ENCODE peak calls at places on chromosomes 5 and 9, in six cellular contexts. One of them, this sample, is unnamed.

GRCh38 chr9:115847245-115847644 is 306.3 kb upstream of the PAPPA start:
- DNase-seq in SK-MEL-5: no peak
- DNase-seq in EL: peak
- DNase-seq in posterior vena cava: no peak
- DNase-seq in M059J: peak
- DNase-seq in stimulated activated CD4-positive, alpha-beta T cell treated with anti-CD3 and anti-CD28 coated beads, TNF-alpha, amount 100 ng/mL, for 24 hours: no peak
- DNase-seq in this sample: no peak

GRCh38 chr5:142671801-142672200 is 14.1 kb downstream of the FGF1 start:
- DNase-seq in M059J: peak
- DNase-seq in SK-MEL-5: no peak
- DNase-seq in EL: peak
- DNase-seq in stimulated activated CD4-positive, alpha-beta T cell treated with anti-CD3 and anti-CD28 coated beads, TNF-alpha, amount 100 ng/mL, for 24 hours: no peak
- DNase-seq in posterior vena cava: no peak
- DNase-seq in this sample: no peak

GRCh38 chr5:4766101-4766500 is 374.0 kb upstream of the ADAMTS16 start:
- DNase-seq in EL: no peak
- DNase-seq in posterior vena cava: no peak
- DNase-seq in SK-MEL-5: no peak
- DNase-seq in M059J: no peak
- DNase-seq in stimulated activated CD4-positive, alpha-beta T cell treated with anti-CD3 and anti-CD28 coated beads, TNF-alpha, amount 100 ng/mL, for 24 hours: no peak
- DNase-seq in this sample: no peak

GRCh38 chr5:152374711-152375275 is 30.3 kb downstream of the NMUR2 start:
- DNase-seq in SK-MEL-5: peak
- DNase-seq in posterior vena cava: no peak
- DNase-seq in M059J: no peak
- DNase-seq in stimulated activated CD4-positive, alpha-beta T cell treated with anti-CD3 and anti-CD28 coated beads, TNF-alpha, amount 100 ng/mL, for 24 hours: no peak
- DNase-seq in EL: no peak
- DNase-seq in this sample: no peak

GRCh38 chr5:1971944-1972343 is 89.2 kb upstream of the IRX4 start:
- DNase-seq in EL: no peak
- DNase-seq in stimulated activated CD4-positive, alpha-beta T cell treated with anti-CD3 and anti-CD28 coated beads, TNF-alpha, amount 100 ng/mL, for 24 hours: no peak
- DNase-seq in posterior vena cava: no peak
- DNase-seq in SK-MEL-5: no peak
- DNase-seq in M059J: no peak
- DNase-seq in this sample: no peak

GRCh38 chr5:13976867-13977479 is 32.5 kb upstream of the DNAH5 start:
- DNase-seq in posterior vena cava: no peak
- DNase-seq in stimulated activated CD4-positive, alpha-beta T cell treated with anti-CD3 and anti-CD28 coated beads, TNF-alpha, amount 100 ng/mL, for 24 hours: no peak
- DNase-seq in EL: peak
- DNase-seq in SK-MEL-5: peak
- DNase-seq in M059J: peak
- DNase-seq in this sample: no peak

GRCh38 chr9:135146766-135147472 is 59.5 kb downstream of the OLFM1 start:
- DNase-seq in M059J: no peak
- DNase-seq in posterior vena cava: no peak
- DNase-seq in stimulated activated CD4-positive, alpha-beta T cell treated with anti-CD3 and anti-CD28 coated beads, TNF-alpha, amount 100 ng/mL, for 24 hours: no peak
- DNase-seq in SK-MEL-5: no peak
- DNase-seq in EL: no peak
- DNase-seq in this sample: no peak

GRCh38 chr5:130875673-130876072 is 289.4 kb downstream of the HINT1 start:
- DNase-seq in posterior vena cava: no peak
- DNase-seq in SK-MEL-5: no peak
- DNase-seq in M059J: no peak
- DNase-seq in EL: no peak
- DNase-seq in stimulated activated CD4-positive, alpha-beta T cell treated with anti-CD3 and anti-CD28 coated beads, TNF-alpha, amount 100 ng/mL, for 24 hours: no peak
- DNase-seq in this sample: no peak

GRCh38 chr9:69877852-69878507 is 57.4 kb downstream of the CFAP95 start:
- DNase-seq in posterior vena cava: no peak
- DNase-seq in stimulated activated CD4-positive, alpha-beta T cell treated with anti-CD3 and anti-CD28 coated beads, TNF-alpha, amount 100 ng/mL, for 24 hours: no peak
- DNase-seq in M059J: peak
- DNase-seq in SK-MEL-5: peak
- DNase-seq in EL: peak
- DNase-seq in this sample: no peak